ENCODE peak calls at places on chromosomes 11 and 22, in six cellular contexts. S is astrocyte of the spinal cord, X is HS-5, A is B cell, T is keratinocyte, E is mesendoderm. U is an unnamed sample.

GRCh38 chr11:95088946-95089619 is 563 bp upstream of the ENDOD1 start:
- DNase-seq in E (no peak), X (no peak), S (no peak), T (no peak), A (peak), U (no peak)

GRCh38 chr11:47414685-47415070 is 6.3 kb downstream of the SLC39A13 start:
- DNase-seq in A (no peak), T (no peak), S (no peak), X (no peak), E (no peak), U (no peak)

GRCh38 chr11:31645747-31646146 is 136.2 kb downstream of the ELP4 start:
- DNase-seq in A (no peak), S (peak), E (no peak), X (peak), T (peak), U (peak)

GRCh38 chr11:115498354-115498753 is 5.9 kb downstream of the CADM1 start:
- DNase-seq in T (no peak), S (no peak), A (no peak), X (no peak), E (no peak), U (no peak)

GRCh38 chr11:63763506-63764200 is 4.9 kb downstream of the ZFTA start:
- DNase-seq in X (no peak), A (peak), E (peak), S (peak), T (no peak), U (no peak)

GRCh38 chr11:127939000-127939399 is 648.4 kb downstream of the ETS1 start:
- DNase-seq in X (no peak), E (no peak), S (no peak), A (no peak), T (peak), U (no peak)

GRCh38 chr22:23233084-23233501 is 52.8 kb downstream of the BCR start:
- DNase-seq in E (peak), S (no peak), X (no peak), T (no peak), A (no peak), U (no peak)

GRCh38 chr22:38267086-38267485 is 5.7 kb downstream of the TMEM184B start:
- DNase-seq in A (no peak), S (peak), X (no peak), E (no peak), T (no peak), U (no peak)

GRCh38 chr11:113805640-113806039 is 26.0 kb downstream of the CLDN25 start:
- DNase-seq in S (no peak), E (no peak), A (no peak), T (no peak), X (no peak), U (peak)

U was measured in M059J.